ENCODE peak calls at places on chromosomes 16 and 17, in eight cellular contexts. D is fibroblast of mammary gland, A is activated B cell treated with CpG ODN at 0.5 μM for 24 hours, K is IMR-90, M is fibroblast of the aortic adventitia, C is gastrocnemius medialis, J is transverse colon, X is tibial artery. H is an unnamed sample.

GRCh38 chr17:15279011-15279477 is 13.9 kb upstream of the PMP22 start:
- DNase-seq in D (peak; percentile 98), A (no peak), K (peak; percentile 97), M (peak; percentile 73), C (no peak), J (no peak), X (no peak), H (no peak)

GRCh38 chr16:15857779-15858560 is 1.1 kb upstream of the MYH11 start:
- DNase-seq in D (no peak), A (no peak), K (peak; percentile 50), M (peak; percentile 33), C (no peak), J (peak; percentile 49), X (peak; percentile 62), H (no peak)

GRCh38 chr17:77770331-77771105 is 188.0 kb upstream of the TNRC6C start:
- DNase-seq in D (peak; percentile 97), A (no peak), K (peak; percentile 79), M (peak; percentile 68), C (no peak), J (no peak), X (no peak), H (no peak)

GRCh38 chr17:45235071-45236001 is 13.7 kb downstream of the FMNL1 start:
- DNase-seq in D (peak; percentile 82), A (peak; percentile 64), K (peak; percentile 77), M (peak; percentile 83), C (peak; percentile 65), J (peak; percentile 83), X (peak; percentile 76), H (peak; percentile 92)

GRCh38 chr16:78684040-78684611 is 584.7 kb downstream of the WWOX start:
- DNase-seq in D (peak; percentile 97), A (no peak), K (peak; percentile 43), M (peak; percentile 97), C (peak; percentile 88), J (peak; percentile 28), X (peak; percentile 79), H (peak; percentile 27)

GRCh38 chr17:29048440-29049360 is 5.8 kb downstream of the PIPOX start:
- DNase-seq in D (no peak), A (no peak), K (peak; percentile 32), M (no peak), C (no peak), J (no peak), X (no peak), H (no peak)

GRCh38 chr16:30406911-30407793 is at the start of gene ZNF771:
- DNase-seq in D (peak; percentile 79), A (peak; percentile 90), K (peak; percentile 76), M (peak; percentile 85), C (peak; percentile 90), J (peak; percentile 96), X (peak; percentile 94), H (peak; percentile 86)

GRCh38 chr16:48299471-48299870 is 52.1 kb upstream of the ABCC11 start:
- DNase-seq in D (no peak), A (no peak), K (no peak), M (no peak), C (no peak), J (no peak), X (no peak), H (no peak)

GRCh38 chr16:2206780-2207433 is 1.7 kb downstream of the MLST8 start:
- DNase-seq in D (no peak), A (no peak), K (no peak), M (no peak), C (no peak), J (no peak), X (no peak), H (no peak)

GRCh38 chr16:23296994-23297393 is 5.1 kb upstream of the SCNN1B start:
- DNase-seq in D (no peak), A (no peak), K (no peak), M (no peak), C (no peak), J (peak; percentile 46), X (no peak), H (no peak)

GRCh38 chr17:67995568-67996191 is 589 bp downstream of the C17orf58 start:
- DNase-seq in D (peak; percentile 14), A (peak; percentile 32), K (no peak), M (peak; percentile 7), C (no peak), J (peak; percentile 19), X (peak; percentile 43), H (no peak)

GRCh38 chr17:65191805-65192740 is 54.9 kb downstream of the RGS9 start:
- DNase-seq in D (peak; percentile 54), A (no peak), K (peak; percentile 78), M (peak; percentile 48), C (no peak), J (no peak), X (no peak), H (no peak)

GRCh38 chr17:46191332-46192210 is 1.7 kb downstream of the KANSL1 start:
- DNase-seq in D (no peak), A (no peak), K (no peak), M (peak; percentile 31), C (no peak), J (peak; percentile 38), X (no peak), H (no peak)

GRCh38 chr17:50279181-50279526 is 4.9 kb downstream of the TMEM92 start:
- DNase-seq in D (peak; percentile 52), A (no peak), K (peak; percentile 38), M (no peak), C (no peak), J (no peak), X (no peak), H (no peak)

GRCh38 chr17:30558313-30559195 is 81.3 kb downstream of the GOSR1 start:
- DNase-seq in D (no peak), A (no peak), K (no peak), M (no peak), C (no peak), J (no peak), X (no peak), H (no peak)

GRCh38 chr17:2090804-2091534 is 36.1 kb downstream of the HIC1 start:
- DNase-seq in D (peak; percentile 97), A (no peak), K (peak; percentile 97), M (peak; percentile 93), C (peak; percentile 61), J (peak; percentile 56), X (peak; percentile 77), H (no peak)

GRCh38 chr17:2093349-2093748 is 38.4 kb downstream of the HIC1 start:
- DNase-seq in D (no peak), A (no peak), K (no peak), M (no peak), C (no peak), J (no peak), X (no peak), H (no peak)

GRCh38 chr17:2092253-2092652 is 37.4 kb downstream of the HIC1 start:
- DNase-seq in D (no peak), A (no peak), K (no peak), M (no peak), C (no peak), J (no peak), X (no peak), H (no peak)

GRCh38 chr17:2095536-2095910 is 40.6 kb downstream of the HIC1 start:
- DNase-seq in D (no peak), A (no peak), K (no peak), M (no peak), C (no peak), J (no peak), X (no peak), H (no peak)

GRCh38 chr17:2094891-2095535 is 40.1 kb downstream of the HIC1 start:
- DNase-seq in D (peak; percentile 63), A (no peak), K (peak; percentile 75), M (peak; percentile 73), C (peak; percentile 44), J (peak; percentile 33), X (peak; percentile 59), H (no peak)
- TF ChIP-seq CTCF in D (peak; percentile 62), A (no peak), K (peak; percentile 70), M (peak; percentile 85), C (peak; percentile 53), J (peak; percentile 34), X (peak; percentile 71), H (no peak)

GRCh38 chr16:57873218-57873617 is 70.9 kb upstream of the KIFC3 start:
- DNase-seq in D (no peak), A (no peak), K (no peak), M (no peak), C (no peak), J (no peak), X (no peak), H (no peak)

GRCh38 chr16:57867000-57867561 is 64.8 kb upstream of the KIFC3 start:
- DNase-seq in D (no peak), A (no peak), K (peak; percentile 10), M (no peak), C (no peak), J (no peak), X (no peak), H (no peak)

GRCh38 chr16:57871457-57871856 is 69.2 kb upstream of the KIFC3 start:
- DNase-seq in D (peak; percentile 73), A (no peak), K (peak; percentile 76), M (peak; percentile 63), C (no peak), J (no peak), X (no peak), H (no peak)

GRCh38 chr16:57868913-57869520 is 66.7 kb upstream of the KIFC3 start:
- DNase-seq in D (no peak), A (no peak), K (no peak), M (no peak), C (no peak), J (no peak), X (no peak), H (no peak)

GRCh38 chr16:57870753-57871454 is 68.6 kb upstream of the KIFC3 start:
- DNase-seq in D (no peak), A (no peak), K (no peak), M (no peak), C (no peak), J (no peak), X (no peak), H (no peak)
- TF ChIP-seq CTCF in D (no peak), A (no peak), K (no peak), M (no peak), C (no peak), J (no peak), X (no peak), H (no peak)

GRCh38 chr17:47618416-47618815 is 31.3 kb upstream of the KPNB1 start:
- DNase-seq in D (peak; percentile 12), A (no peak), K (peak; percentile 20), M (no peak), C (no peak), J (no peak), X (no peak), H (no peak)
- TF ChIP-seq CTCF in D (peak; percentile 29), A (no peak), K (peak; percentile 30), M (peak; percentile 34), C (no peak), J (peak; percentile 8), X (no peak), H (no peak)

GRCh38 chr16:50636865-50637374 is 44.2 kb downstream of the SNX20 start:
- DNase-seq in D (no peak), A (no peak), K (no peak), M (no peak), C (no peak), J (no peak), X (no peak), H (no peak)
- TF ChIP-seq CTCF in D (no peak), A (no peak), K (no peak), M (no peak), C (no peak), J (no peak), X (no peak), H (no peak)

H was measured in omental fat pad.